ENCODE peak calls at places on chromosomes 3 and 15, in eight cellular contexts. T is HCT116, E is ovary, Q is endothelial cell of umbilical vein, M is spleen, J is left ventricle myocardium inferior, G is Caco-2, K is PC-9. A is an unnamed sample.

GRCh38 chr3:127456471-127457093 is 134.0 kb downstream of the TPRA1 start:
- DNase-seq in M (peak; percentile 61), J (no peak), T (no peak), G (peak; percentile 31), K (no peak), Q (peak; percentile 68), E (peak; percentile 38), A (peak; percentile 50)

GRCh38 chr3:58973796-58974195 is 76.0 kb downstream of the CFAP20DC start:
- DNase-seq in M (no peak), J (no peak), K (no peak), T (no peak), G (no peak), Q (no peak), E (no peak), A (no peak)

GRCh38 chr15:51801391-51801835 is 28.0 kb upstream of the TMOD3 start:
- DNase-seq in J (peak; percentile 38), G (no peak), M (no peak), E (no peak), K (no peak), Q (peak; percentile 68), T (peak; percentile 33), A (peak; percentile 89)

GRCh38 chr15:100715571-100716455 is 113.4 kb downstream of the ASB7 start:
- DNase-seq in G (no peak), Q (no peak), E (no peak), M (peak; percentile 60), T (no peak), J (no peak), K (no peak), A (no peak)

GRCh38 chr15:97706059-97706458 is 254.4 kb upstream of the ARRDC4 start:
- DNase-seq in T (no peak), Q (no peak), M (no peak), K (no peak), G (no peak), E (no peak), J (no peak), A (no peak)

GRCh38 chr3:131036200-131036816 is 9.6 kb downstream of the NEK11 start:
- DNase-seq in T (no peak), M (no peak), G (no peak), E (no peak), J (no peak), Q (no peak), K (peak; percentile 54), A (no peak)

GRCh38 chr3:46910166-46910760 is 32.7 kb downstream of the PTH1R start:
- DNase-seq in Q (no peak), T (no peak), G (no peak), J (no peak), M (peak; percentile 59), K (no peak), E (no peak), A (no peak)

GRCh38 chr3:40681658-40682055 is 156.9 kb downstream of the ZNF621 start:
- DNase-seq in T (no peak), G (no peak), K (no peak), M (no peak), Q (no peak), J (no peak), E (no peak), A (no peak)

GRCh38 chr15:69081310-69082004 is 67.0 kb downstream of the NOX5 start:
- DNase-seq in M (no peak), J (peak; percentile 82), G (no peak), E (peak; percentile 34), K (no peak), Q (peak; percentile 80), T (no peak), A (peak; percentile 32)

GRCh38 chr3:101521251-101521701 is 8.3 kb upstream of the SENP7 start:
- DNase-seq in M (no peak), J (no peak), Q (peak; percentile 92), T (no peak), K (no peak), G (no peak), E (no peak), A (no peak)

DNA sequence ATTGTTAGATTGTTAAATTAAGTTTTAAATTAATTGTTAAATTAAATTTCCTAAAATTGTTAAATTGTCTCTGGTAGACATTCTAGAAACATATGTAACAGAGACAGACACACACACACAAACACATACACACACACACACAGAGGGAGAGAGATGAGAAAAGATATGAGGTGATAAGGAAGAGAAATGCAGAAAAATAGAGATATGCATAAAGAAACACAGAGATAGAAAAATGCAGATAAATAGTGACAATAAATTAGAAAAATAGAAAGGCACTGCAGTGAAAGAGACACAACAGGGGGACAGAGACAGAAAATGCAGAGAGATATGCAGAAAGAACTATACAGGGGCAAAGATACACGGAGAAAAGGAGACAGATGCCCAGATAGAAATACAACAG is 25.1 kb upstream of the GOLGA8B start:
- DNase-seq in J (no peak), T (no peak), M (no peak), E (no peak), K (no peak), G (no peak), Q (no peak), A (no peak)
- H3K27me3 ChIP-seq in J (no peaks in the 10 kb centered on the region), T (peaks cover 73% of the 10 kb centered on the region), M (no peaks in the 10 kb centered on the region), E (no peaks in the 10 kb centered on the region), K (no peaks in the 10 kb centered on the region), G (no peaks in the 10 kb centered on the region), Q (no peaks in the 10 kb centered on the region), A (no peaks in the 10 kb centered on the region)

GRCh38 chr15:91866371-91866905 is 12.9 kb downstream of the SLCO3A1 start:
- DNase-seq in G (no peak), E (peak; percentile 41), J (no peak), T (no peak), Q (no peak), K (peak; percentile 93), M (no peak), A (peak; percentile 63)

GRCh38 chr15:91865903-91866302 is 12.4 kb downstream of the SLCO3A1 start:
- DNase-seq in Q (no peak), E (no peak), T (no peak), J (no peak), K (peak; percentile 64), M (no peak), G (no peak), A (no peak)

GRCh38 chr15:91866971-91867372 is 13.5 kb downstream of the SLCO3A1 start:
- DNase-seq in T (no peak), G (no peak), K (no peak), E (peak; percentile 40), Q (no peak), M (no peak), J (peak; percentile 72), A (no peak)

GRCh38 chr15:91865486-91865885 is 12.0 kb downstream of the SLCO3A1 start:
- DNase-seq in J (no peak), E (no peak), T (no peak), M (no peak), Q (no peak), K (no peak), G (no peak), A (no peak)

DNA sequence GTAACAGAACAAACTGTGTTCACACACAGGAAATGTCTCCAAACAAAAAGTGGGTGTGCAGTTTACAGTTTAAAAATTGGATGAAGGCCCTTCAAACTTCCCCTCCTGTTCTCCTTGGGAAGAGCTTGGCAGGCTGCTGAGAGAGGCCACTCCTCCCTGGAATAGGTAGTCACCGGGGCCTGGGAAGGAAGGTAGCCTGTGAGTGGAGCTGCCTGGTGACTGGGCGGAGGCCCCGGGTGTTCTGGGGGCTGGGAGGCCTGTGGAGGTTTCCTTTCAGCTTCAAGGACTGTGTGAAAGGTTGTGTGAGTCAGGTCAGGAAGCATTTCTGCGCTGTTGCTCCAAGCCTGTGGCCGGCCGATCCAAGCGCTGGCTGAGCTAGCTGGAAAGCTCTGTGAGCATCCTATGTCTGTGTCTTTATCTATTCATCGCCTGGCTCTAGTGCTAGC is 14.1 kb downstream of the SLCO3A1 start:
- DNase-seq in Q (no peak), E (peak; percentile 80), M (peak; percentile 83), T (peak; percentile 61), J (peak; percentile 73), G (no peak), K (peak; percentile 95), A (peak; percentile 57)
- H3K4me1 ChIP-seq in Q (no peaks in the 10 kb centered on the region), E (peaks cover 17% of the 10 kb centered on the region), M (peaks cover 30% of the 10 kb centered on the region), T (peaks cover 35% of the 10 kb centered on the region), J (peaks cover 93% of the 10 kb centered on the region), G (no peaks in the 10 kb centered on the region), K (peaks cover 57% of the 10 kb centered on the region), A (peaks cover 32% of the 10 kb centered on the region)

DNA sequence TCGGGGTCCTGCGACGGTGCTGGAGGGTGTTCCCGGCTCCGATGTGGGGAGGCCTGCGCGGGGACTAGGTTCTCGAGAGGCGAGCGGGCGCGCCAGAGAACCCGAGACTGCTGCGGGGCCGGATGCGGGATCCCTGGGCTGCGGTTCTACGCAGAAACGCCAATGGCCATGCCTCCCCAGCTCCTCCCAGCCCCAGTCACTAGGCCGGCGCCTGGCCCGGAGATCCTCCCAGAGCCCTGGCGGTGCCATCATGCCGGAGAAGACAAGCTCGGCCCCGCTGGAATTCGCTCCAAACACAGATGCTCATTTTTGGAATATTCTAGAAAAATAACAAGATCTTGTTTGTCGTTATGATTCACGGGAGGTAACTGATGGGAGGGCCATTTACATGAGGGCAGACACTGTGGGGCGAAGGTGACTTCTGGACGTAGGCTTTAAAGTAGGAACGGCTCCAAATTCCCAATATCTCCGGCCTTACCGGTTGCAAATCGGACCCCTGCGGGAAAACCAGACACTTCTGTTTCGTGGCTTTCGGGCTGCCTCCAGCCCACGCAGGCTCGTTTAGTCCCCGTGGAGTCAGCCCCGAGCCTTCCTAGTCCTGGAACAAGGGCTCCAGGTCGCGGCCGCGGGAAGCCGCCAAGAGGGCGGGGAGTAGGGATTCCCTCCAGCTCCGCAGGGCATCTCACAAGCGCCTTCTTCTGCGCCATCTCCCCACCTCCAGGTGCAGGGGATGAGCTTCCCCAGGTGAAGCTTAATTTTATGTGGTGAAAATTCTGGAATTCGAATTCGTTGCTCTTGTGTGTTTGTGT is 74.8 kb upstream of the POLG start:
- DNase-seq in K (peak; percentile 11), G (no peak), Q (no peak), T (no peak), E (no peak), M (no peak), J (no peak), A (no peak)
- H3K9me3 ChIP-seq in K (no peaks in the 10 kb centered on the region), G (no peaks in the 10 kb centered on the region), Q (no peaks in the 10 kb centered on the region), T (no peaks in the 10 kb centered on the region), E (no peaks in the 10 kb centered on the region), M (no peaks in the 10 kb centered on the region), J (no peaks in the 10 kb centered on the region), A (no peaks in the 10 kb centered on the region)

GRCh38 chr15:80251505-80252280 is at the start of gene CTXND1:
- DNase-seq in Q (no peak), M (no peak), T (no peak), G (no peak), E (no peak), K (no peak), J (no peak), A (peak; percentile 12)
- H3K27me3 ChIP-seq in Q (peaks cover 32% of the 10 kb centered on the region), M (peaks cover 4% of the 10 kb centered on the region), T (peaks cover 63% of the 10 kb centered on the region), G (no peaks in the 10 kb centered on the region), E (no peaks in the 10 kb centered on the region), K (peaks cover 67% of the 10 kb centered on the region), J (peaks cover 79% of the 10 kb centered on the region), A (peaks cover 83% of the 10 kb centered on the region)

A was measured in BE2C.